ENCODE peak calls at places on chromosomes 4 and X, in seven cellular contexts. One of them, this sample, is unnamed.

GRCh38 chr4:93529692-93530091 is 298.9 kb upstream of the ATOH1 start:
- DNase-seq in pancreas: no peak
- DNase-seq in neural progenitor cell: no peak
- DNase-seq in colonic mucosa: no peak
- DNase-seq in stomach: no peak
- DNase-seq in psoas muscle: no peak
- DNase-seq in Caco-2: no peak
- DNase-seq in this sample: no peak

GRCh38 chr4:95693594-95693993 is 144.8 kb upstream of the UNC5C start:
- DNase-seq in stomach: no peak
- DNase-seq in psoas muscle: no peak
- DNase-seq in neural progenitor cell: peak; percentile 9
- DNase-seq in colonic mucosa: no peak
- DNase-seq in Caco-2: peak; percentile 2
- DNase-seq in pancreas: no peak
- DNase-seq in this sample: no peak

GRCh38 chr4:109735566-109736454 is 5.9 kb upstream of the PLA2G12A start:
- DNase-seq in neural progenitor cell: no peak
- DNase-seq in colonic mucosa: peak; percentile 29
- DNase-seq in Caco-2: no peak
- DNase-seq in psoas muscle: no peak
- DNase-seq in pancreas: peak; percentile 79
- DNase-seq in stomach: no peak
- DNase-seq in this sample: no peak

GRCh38 chrX:101619336-101619735 is 1.5 kb upstream of the ARMCX6 start:
- DNase-seq in neural progenitor cell: peak; percentile 56
- DNase-seq in pancreas: no peak
- DNase-seq in stomach: no peak
- DNase-seq in colonic mucosa: no peak
- DNase-seq in Caco-2: peak; percentile 4
- DNase-seq in psoas muscle: no peak
- DNase-seq in this sample: no peak

GRCh38 chrX:120402363-120402762 is 40.5 kb downstream of the ATP1B4 start:
- DNase-seq in colonic mucosa: no peak
- DNase-seq in psoas muscle: no peak
- DNase-seq in Caco-2: no peak
- DNase-seq in stomach: no peak
- DNase-seq in neural progenitor cell: no peak
- DNase-seq in pancreas: no peak
- DNase-seq in this sample: no peak

GRCh38 chr4:168724960-168725359 is 228.1 kb downstream of the PALLD start:
- DNase-seq in neural progenitor cell: peak; percentile 40
- DNase-seq in stomach: no peak
- DNase-seq in pancreas: no peak
- DNase-seq in psoas muscle: no peak
- DNase-seq in Caco-2: no peak
- DNase-seq in colonic mucosa: no peak
- DNase-seq in this sample: no peak

GRCh38 chr4:150355858-150356455 is 226.0 kb upstream of the MAB21L2 start:
- DNase-seq in pancreas: no peak
- DNase-seq in colonic mucosa: no peak
- DNase-seq in stomach: no peak
- DNase-seq in neural progenitor cell: no peak
- DNase-seq in psoas muscle: no peak
- DNase-seq in Caco-2: no peak
- DNase-seq in this sample: no peak

GRCh38 chr4:2802618-2803531 is 10.0 kb downstream of the SH3BP2 start:
- DNase-seq in pancreas: peak; percentile 13
- DNase-seq in psoas muscle: peak; percentile 15
- DNase-seq in neural progenitor cell: no peak
- DNase-seq in Caco-2: no peak
- DNase-seq in colonic mucosa: no peak
- DNase-seq in stomach: no peak
- DNase-seq in this sample: peak; percentile 41

GRCh38 chr4:59936566-59936965 is 1263.6 kb upstream of the ADGRL3 start:
- DNase-seq in Caco-2: no peak
- DNase-seq in stomach: no peak
- DNase-seq in colonic mucosa: no peak
- DNase-seq in neural progenitor cell: no peak
- DNase-seq in psoas muscle: no peak
- DNase-seq in pancreas: no peak
- DNase-seq in this sample: no peak

GRCh38 chrX:129875669-129876068 is 30.3 kb upstream of the UTP14A start:
- DNase-seq in neural progenitor cell: no peak
- DNase-seq in stomach: no peak
- DNase-seq in Caco-2: no peak
- DNase-seq in pancreas: no peak
- DNase-seq in psoas muscle: no peak
- DNase-seq in colonic mucosa: no peak
- DNase-seq in this sample: no peak

GRCh38 chrX:153970398-153971123 is 1.1 kb downstream of the HCFC1 start:
- DNase-seq in stomach: no peak
- DNase-seq in Caco-2: no peak
- DNase-seq in neural progenitor cell: peak; percentile 73
- DNase-seq in pancreas: no peak
- DNase-seq in psoas muscle: no peak
- DNase-seq in colonic mucosa: peak; percentile 53
- DNase-seq in this sample: no peak

GRCh38 chrX:14923761-14924160 is 50.5 kb downstream of the MOSPD2 start:
- DNase-seq in psoas muscle: no peak
- DNase-seq in neural progenitor cell: no peak
- DNase-seq in pancreas: no peak
- DNase-seq in colonic mucosa: no peak
- DNase-seq in Caco-2: no peak
- DNase-seq in stomach: no peak
- DNase-seq in this sample: no peak

GRCh38 chrX:63186137-63186536 is 165.0 kb downstream of the SPIN4 start:
- DNase-seq in neural progenitor cell: no peak
- DNase-seq in pancreas: no peak
- DNase-seq in psoas muscle: no peak
- DNase-seq in stomach: no peak
- DNase-seq in Caco-2: peak; percentile 0
- DNase-seq in colonic mucosa: no peak
- DNase-seq in this sample: no peak

GRCh38 chr4:153038493-153039311 is 102.6 kb downstream of the FHDC1 start:
- DNase-seq in stomach: peak; percentile 33
- DNase-seq in neural progenitor cell: no peak
- DNase-seq in pancreas: no peak
- DNase-seq in colonic mucosa: no peak
- DNase-seq in psoas muscle: no peak
- DNase-seq in Caco-2: peak; percentile 38
- DNase-seq in this sample: no peak

GRCh38 chr4:117949621-117950020 is 84.7 kb upstream of the NDST3 start:
- DNase-seq in pancreas: no peak
- DNase-seq in neural progenitor cell: no peak
- DNase-seq in stomach: no peak
- DNase-seq in colonic mucosa: no peak
- DNase-seq in psoas muscle: no peak
- DNase-seq in Caco-2: no peak
- DNase-seq in this sample: no peak

GRCh38 chr4:40662962-40663604 is 33.4 kb upstream of the RBM47 start:
- DNase-seq in neural progenitor cell: no peak
- DNase-seq in Caco-2: peak; percentile 52
- DNase-seq in colonic mucosa: no peak
- DNase-seq in psoas muscle: no peak
- DNase-seq in stomach: no peak
- DNase-seq in pancreas: peak; percentile 31
- DNase-seq in this sample: peak; percentile 50

GRCh38 chr4:1703880-1704279 is 8.2 kb downstream of the SLBP start:
- DNase-seq in pancreas: no peak
- DNase-seq in neural progenitor cell: no peak
- DNase-seq in stomach: no peak
- DNase-seq in colonic mucosa: no peak
- DNase-seq in psoas muscle: no peak
- DNase-seq in Caco-2: no peak
- DNase-seq in this sample: no peak

GRCh38 chr4:19349416-19349815 is 902.3 kb upstream of the SLIT2 start:
- DNase-seq in colonic mucosa: no peak
- DNase-seq in stomach: no peak
- DNase-seq in Caco-2: no peak
- DNase-seq in pancreas: no peak
- DNase-seq in psoas muscle: no peak
- DNase-seq in neural progenitor cell: no peak
- DNase-seq in this sample: no peak

GRCh38 chr4:140046037-140046436 is 107.9 kb downstream of the MAML3 start:
- DNase-seq in colonic mucosa: no peak
- DNase-seq in stomach: no peak
- DNase-seq in pancreas: no peak
- DNase-seq in Caco-2: no peak
- DNase-seq in psoas muscle: no peak
- DNase-seq in neural progenitor cell: no peak
- DNase-seq in this sample: no peak

GRCh38 chr4:87390931-87391782 is at the start of gene HSD17B11:
- DNase-seq in pancreas: peak; percentile 94
- DNase-seq in Caco-2: peak; percentile 85
- DNase-seq in stomach: peak; percentile 87
- DNase-seq in neural progenitor cell: peak; percentile 93
- DNase-seq in colonic mucosa: peak; percentile 97
- DNase-seq in psoas muscle: peak; percentile 87
- DNase-seq in this sample: peak; percentile 93

DNA sequence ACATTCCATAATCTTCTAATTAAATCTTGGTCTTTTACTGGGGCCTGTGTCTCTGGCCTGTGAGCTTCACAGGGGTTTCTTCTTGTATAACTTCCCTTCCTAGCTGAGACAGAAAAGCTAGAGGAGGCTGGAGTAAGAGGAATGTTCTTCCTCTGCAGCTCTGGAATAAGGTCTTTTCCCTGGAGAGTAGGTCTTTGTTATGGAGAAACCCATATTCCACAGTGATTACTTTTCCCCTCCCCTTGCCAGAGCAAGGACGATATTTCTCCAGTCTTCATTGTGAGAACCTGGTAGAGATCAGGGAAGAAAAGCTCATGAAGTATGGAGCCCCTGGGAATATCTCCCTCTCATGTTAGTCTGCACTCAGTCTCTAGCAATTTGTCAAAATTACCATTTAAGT is 18.8 kb upstream of the GLRB start:
- DNase-seq in neural progenitor cell: no peak
- DNase-seq in Caco-2: no peak
- DNase-seq in pancreas: no peak
- DNase-seq in colonic mucosa: no peak
- DNase-seq in psoas muscle: no peak
- DNase-seq in stomach: no peak
- DNase-seq in this sample: no peak
- TF ChIP-seq CTCF in neural progenitor cell: no peak
- TF ChIP-seq CTCF in Caco-2: no peak
- TF ChIP-seq CTCF in pancreas: no peak
- TF ChIP-seq CTCF in colonic mucosa: no peak
- TF ChIP-seq CTCF in psoas muscle: no peak
- TF ChIP-seq CTCF in stomach: no peak
- TF ChIP-seq CTCF in this sample: no peak

DNA sequence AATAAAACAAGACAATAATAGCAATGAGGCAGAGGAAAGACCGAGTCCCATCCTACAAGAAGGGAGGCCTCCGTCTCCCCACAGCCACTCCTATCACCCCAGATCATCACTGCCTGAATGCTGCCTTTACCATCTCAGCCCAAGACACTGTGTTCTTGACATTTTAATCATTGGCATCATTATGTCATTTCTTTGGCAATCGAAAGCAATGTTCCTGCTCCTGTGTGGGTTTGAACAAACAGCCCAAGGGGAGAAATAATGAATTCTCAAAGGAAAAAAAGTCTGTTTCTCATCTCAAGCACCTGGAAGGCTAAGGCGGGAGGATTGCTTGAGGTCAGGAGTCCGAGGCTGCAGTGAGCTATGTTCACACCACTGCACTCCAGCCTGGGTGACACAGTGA is 73.0 kb upstream of the ACSL1 start:
- DNase-seq in stomach: no peak
- DNase-seq in pancreas: no peak
- DNase-seq in psoas muscle: no peak
- DNase-seq in Caco-2: no peak
- DNase-seq in colonic mucosa: no peak
- DNase-seq in neural progenitor cell: no peak
- DNase-seq in this sample: no peak
- H3K4me1 ChIP-seq in stomach: peaks cover 7% of the 10 kb centered on the region
- H3K4me1 ChIP-seq in pancreas: no peaks in the 10 kb centered on the region
- H3K4me1 ChIP-seq in psoas muscle: peaks cover 5% of the 10 kb centered on the region
- H3K4me1 ChIP-seq in Caco-2: no peaks in the 10 kb centered on the region
- H3K4me1 ChIP-seq in colonic mucosa: no peaks in the 10 kb centered on the region
- H3K4me1 ChIP-seq in neural progenitor cell: no peaks in the 10 kb centered on the region
- H3K4me1 ChIP-seq in this sample: peaks cover 37% of the 10 kb centered on the region

GRCh38 chr4:88526221-88526815 is 2.7 kb upstream of the PYURF start:
- DNase-seq in stomach: no peak
- DNase-seq in Caco-2: no peak
- DNase-seq in psoas muscle: no peak
- DNase-seq in colonic mucosa: no peak
- DNase-seq in neural progenitor cell: no peak
- DNase-seq in pancreas: no peak
- DNase-seq in this sample: no peak
- H3K4me3 ChIP-seq in stomach: no peak overlapping the region
- H3K4me3 ChIP-seq in Caco-2: no peak overlapping the region
- H3K4me3 ChIP-seq in psoas muscle: no peak overlapping the region
- H3K4me3 ChIP-seq in colonic mucosa: no peak overlapping the region
- H3K4me3 ChIP-seq in neural progenitor cell: no peak overlapping the region
- H3K4me3 ChIP-seq in pancreas: no peak overlapping the region
- H3K4me3 ChIP-seq in this sample: no peak overlapping the region

GRCh38 chr4:82217986-82218715 is 155.6 kb downstream of the HNRNPD start:
- DNase-seq in psoas muscle: no peak
- DNase-seq in colonic mucosa: no peak
- DNase-seq in stomach: no peak
- DNase-seq in neural progenitor cell: peak; percentile 19
- DNase-seq in Caco-2: peak; percentile 29
- DNase-seq in pancreas: no peak
- DNase-seq in this sample: no peak
- TF ChIP-seq CTCF in psoas muscle: no peak
- TF ChIP-seq CTCF in colonic mucosa: no peak
- TF ChIP-seq CTCF in stomach: no peak
- TF ChIP-seq CTCF in neural progenitor cell: peak; percentile 41
- TF ChIP-seq CTCF in Caco-2: peak; percentile 22
- TF ChIP-seq CTCF in pancreas: no peak
- TF ChIP-seq CTCF in this sample: no peak

This sample was measured in lower lobe of right lung.